ENCODE peak calls at places on chromosomes 6 and 20, in nine cellular contexts. L, X, H, W, R, E, M, G and F are unnamed samples.

GRCh38 chr6:31350973-31351733 is 5.8 kb downstream of the HLA-B start:
- DNase-seq in H (no peak), W (no peak), L (no peak), R (no peak), X (no peak), E (no peak), M (no peak), G (no peak), F (no peak)

GRCh38 chr6:65760285-65760684 is 53.3 kb upstream of the EYS start:
- DNase-seq in G (no peak), X (no peak), W (peak; percentile 52), L (no peak), H (no peak), R (no peak), M (no peak), E (no peak), F (no peak)

GRCh38 chr20:37363221-37364012 is 17.5 kb downstream of the SRC start:
- DNase-seq in E (no peak), X (no peak), L (no peak), M (no peak), R (no peak), G (no peak), W (no peak), H (no peak), F (no peak)

GRCh38 chr6:164107297-164107995 is 692.9 kb downstream of the QKI start:
- DNase-seq in M (no peak), L (no peak), W (no peak), E (no peak), H (no peak), X (no peak), G (no peak), R (peak; percentile 87), F (no peak)

GRCh38 chr6:15513131-15513771 is 149.6 kb downstream of the DTNBP1 start:
- DNase-seq in X (no peak), E (no peak), W (no peak), R (no peak), G (no peak), L (no peak), H (no peak), M (no peak), F (no peak)

GRCh38 chr6:164532546-164533362 is 776.7 kb downstream of the C6orf118 start:
- DNase-seq in L (no peak), W (no peak), H (no peak), X (no peak), G (no peak), R (no peak), E (no peak), M (no peak), F (no peak)

GRCh38 chr6:168865-169455 is 123.3 kb upstream of the DUSP22 start:
- DNase-seq in H (no peak), W (peak; percentile 54), R (peak; percentile 38), G (no peak), M (no peak), L (peak; percentile 46), E (no peak), X (no peak), F (no peak)

GRCh38 chr20:43895235-43895634 is 19.4 kb upstream of the TOX2 start:
- DNase-seq in W (no peak), H (no peak), L (no peak), R (peak; percentile 56), X (no peak), G (no peak), E (no peak), M (no peak), F (no peak)

GRCh38 chr20:25991756-25992130 is 295.1 kb upstream of the ZNF337 start:
- DNase-seq in W (no peak), H (no peak), M (no peak), G (no peak), R (no peak), E (no peak), X (no peak), L (no peak), F (no peak)

GRCh38 chr6:158474961-158475343 is 84.9 kb upstream of the TMEM181 start:
- DNase-seq in G (no peak), W (peak; percentile 77), X (no peak), E (no peak), M (no peak), R (peak; percentile 53), L (no peak), H (no peak), F (no peak)

GRCh38 chr6:56914791-56915658 is 39.9 kb upstream of the BEND6 start:
- DNase-seq in E (no peak), X (no peak), R (no peak), M (peak; percentile 69), W (no peak), G (no peak), H (no peak), L (no peak), F (no peak)

GRCh38 chr6:12844284-12845223 is 128.0 kb downstream of the PHACTR1 start:
- DNase-seq in L (peak; percentile 39), W (peak; percentile 18), E (no peak), G (no peak), H (no peak), R (peak; percentile 22), M (no peak), X (no peak), F (peak; percentile 19)

DNA sequence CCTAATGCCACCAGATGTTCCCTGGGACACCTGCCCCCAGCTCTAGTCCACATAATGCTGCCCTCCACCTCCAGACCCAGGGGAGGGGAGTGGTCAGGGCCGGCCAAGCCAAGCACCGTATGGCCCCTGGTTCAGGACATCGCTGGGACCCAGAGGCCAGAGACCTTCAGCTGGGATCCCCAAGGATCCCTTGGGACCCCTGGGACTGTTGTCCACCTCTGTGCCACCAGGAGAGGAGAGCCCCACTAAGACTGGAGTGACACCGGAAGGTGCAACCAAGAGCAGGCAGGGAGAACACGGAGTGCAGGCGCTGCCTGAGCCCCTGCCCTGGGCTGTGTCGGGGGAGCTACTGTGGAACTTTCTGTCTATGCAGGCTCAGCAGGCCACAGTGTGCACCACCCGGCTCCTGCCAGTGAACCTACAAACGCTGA is 43.6 kb downstream of the CTCFL start:
- DNase-seq in W (no peak), L (peak; percentile 30), M (no peak), R (no peak), G (no peak), E (no peak), X (no peak), H (no peak), F (no peak)
- TF ChIP-seq CTCF in W (no peak), L (no peak), M (no peak), R (no peak), G (no peak), E (no peak), X (no peak), H (no peak), F (no peak)

GRCh38 chr6:100289285-100289684 is 175.4 kb downstream of the SIM1 start:
- DNase-seq in R (no peak), H (no peak), L (no peak), G (no peak), W (no peak), M (no peak), E (no peak), X (no peak), F (no peak)

GRCh38 chr6:100281471-100281878 is 183.2 kb downstream of the SIM1 start:
- DNase-seq in W (no peak), X (no peak), E (no peak), M (no peak), G (no peak), R (no peak), H (no peak), L (no peak), F (no peak)

GRCh38 chr6:100288311-100288710 is 176.4 kb downstream of the SIM1 start:
- DNase-seq in W (no peak), E (no peak), R (no peak), M (no peak), L (no peak), H (no peak), X (no peak), G (no peak), F (no peak)

DNA sequence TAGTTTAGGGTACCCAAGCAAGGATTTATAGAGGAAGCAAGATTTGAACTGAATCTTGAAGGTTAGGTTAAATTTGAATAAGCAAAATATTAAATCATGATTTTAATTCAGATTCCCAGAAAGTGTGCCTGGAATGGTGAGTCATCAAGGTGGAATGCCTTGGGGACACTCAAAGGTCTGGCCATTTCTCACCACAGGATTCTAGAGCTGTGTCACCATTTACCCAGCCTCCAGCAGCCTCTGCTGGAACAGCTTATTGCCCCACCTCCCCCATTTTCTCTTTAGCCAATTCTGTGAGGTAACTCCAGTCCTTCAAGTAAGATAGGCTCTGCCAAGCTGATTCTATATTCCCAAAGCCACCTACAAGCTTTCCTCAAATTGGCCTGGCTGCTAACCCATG is 181.4 kb downstream of the SIM1 start:
- DNase-seq in M (no peak), G (no peak), L (no peak), E (no peak), W (no peak), R (peak; percentile 87), X (no peak), H (no peak), F (no peak)
- TF ChIP-seq CTCF in M (no peak), G (no peak), L (no peak), E (no peak), W (no peak), R (no peak), X (no peak), H (no peak), F (no peak)

DNA sequence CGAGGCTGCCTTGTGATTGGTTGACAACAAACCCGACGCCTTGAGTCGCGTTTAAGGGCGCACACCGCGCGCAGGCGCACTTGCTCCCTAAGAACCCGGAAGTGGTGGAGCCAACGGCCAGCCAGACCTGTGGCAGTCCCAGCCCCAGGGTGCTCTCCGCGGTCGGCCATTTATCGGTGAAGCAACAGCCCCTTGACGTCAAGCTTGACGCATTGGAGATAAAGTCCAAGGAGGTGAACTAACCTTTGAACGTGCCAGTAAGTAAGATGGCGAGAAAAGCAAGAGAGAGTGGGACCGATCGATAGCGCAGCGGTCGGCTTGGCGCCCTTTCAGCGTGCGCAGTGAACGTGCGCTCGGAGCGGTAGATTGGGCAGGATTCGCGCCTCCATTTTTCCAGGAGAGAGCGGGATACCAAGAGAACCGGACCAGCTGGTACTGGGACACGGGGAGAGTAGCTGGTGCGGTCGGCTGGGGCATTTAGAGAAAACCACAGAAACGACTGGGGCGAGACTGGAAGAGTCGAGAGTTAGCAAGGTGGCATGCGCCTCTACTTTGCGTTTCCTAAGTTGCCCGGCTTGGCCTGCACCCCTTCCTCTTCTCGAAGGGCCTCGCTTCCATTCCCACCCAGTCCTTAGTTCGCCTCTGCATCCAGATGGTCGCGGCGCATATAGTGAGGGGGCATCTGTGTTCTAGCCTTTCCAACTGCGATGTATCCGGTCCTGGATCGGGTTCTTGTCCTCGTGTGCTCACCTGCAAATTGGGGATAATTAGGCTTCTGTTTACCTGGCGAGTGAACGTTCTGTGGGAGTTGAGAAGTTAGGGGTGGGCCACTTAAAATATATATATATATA is at the start of gene CSTF1:
- DNase-seq in H (peak; percentile 95), G (peak; percentile 100), W (peak; percentile 100), M (peak; percentile 100), R (peak; percentile 100), X (peak; percentile 100), E (peak; percentile 99), L (peak; percentile 96), F (peak; percentile 97)
- TF ChIP-seq CTCF in H (no peak), G (no peak), W (no peak), M (no peak), R (no peak), X (no peak), E (no peak), L (no peak), F (no peak)

DNA sequence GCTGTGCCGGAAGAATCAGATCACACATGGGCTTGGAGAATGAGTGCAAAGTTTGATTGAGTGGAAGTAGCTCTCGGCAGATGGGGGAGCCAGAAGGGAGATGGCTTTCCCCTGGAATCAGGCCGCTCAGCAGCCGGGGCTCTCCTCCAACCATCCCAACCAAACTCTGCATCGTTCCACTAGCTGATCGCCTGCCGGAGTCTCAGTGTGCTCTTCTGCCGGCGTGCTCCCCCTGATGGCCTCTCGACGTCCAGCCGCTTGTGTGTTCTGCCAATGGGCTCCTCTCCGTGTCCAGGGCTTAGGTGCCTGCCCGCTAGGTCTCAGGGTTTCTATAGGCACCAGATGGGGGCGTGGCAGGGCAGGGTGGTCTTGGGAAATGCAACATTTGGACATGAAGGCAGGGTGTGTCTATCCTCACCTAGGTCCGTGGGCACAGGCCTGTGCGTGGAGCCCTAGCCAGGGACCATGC is 4.9 kb upstream of the BIRC7 start:
- DNase-seq in X (peak; percentile 63), R (peak; percentile 73), G (no peak), E (peak; percentile 46), M (peak; percentile 21), H (no peak), L (no peak), W (no peak), F (no peak)
- TF ChIP-seq CTCF in X (peak; percentile 60), R (peak; percentile 68), G (no peak), E (peak; percentile 29), M (peak; percentile 24), H (peak; percentile 18), L (peak; percentile 45), W (peak; percentile 71), F (peak; percentile 39)